ENCODE peak calls at places on chromosomes 12 and 14, in four cellular contexts. S is activated CD4-positive, alpha-beta T cell treated with anti-CD3 and anti-CD28 coated beads for 48 hours; L is NCI-H345; M is GM20000. Z is an unnamed sample.

GRCh38 chr12:26195641-26196423 is 459 bp downstream of the SSPN start:
- DNase-seq in M (peak; percentile 41), S (peak; percentile 17), L (peak; percentile 1), Z (no peak)

GRCh38 chr12:82904219-82904795 is 217.6 kb downstream of the TMTC2 start:
- DNase-seq in S (no peak), M (no peak), L (no peak), Z (no peak)

GRCh38 chr14:69299286-69300035 is 39.5 kb downstream of the GALNT16 start:
- DNase-seq in S (peak; percentile 27), L (no peak), M (no peak), Z (no peak)

GRCh38 chr12:93753285-93753684 is 76.1 kb downstream of the CRADD start:
- DNase-seq in L (no peak), S (no peak), M (no peak), Z (no peak)

GRCh38 chr12:8677362-8677761 is 14.7 kb upstream of the MFAP5 start:
- DNase-seq in M (no peak), S (no peak), L (no peak), Z (no peak)

GRCh38 chr12:94740601-94741362 is 90.4 kb upstream of the TMCC3 start:
- DNase-seq in S (no peak), M (no peak), L (no peak), Z (no peak)

GRCh38 chr14:81245771-81246170 is 25.0 kb upstream of the GTF2A1 start:
- DNase-seq in S (no peak), L (no peak), M (no peak), Z (no peak)

GRCh38 chr12:52630104-52630500 is 11.7 kb upstream of the KRT73 start:
- DNase-seq in M (no peak), L (no peak), S (no peak), Z (no peak)

GRCh38 chr12:124720687-124721500 is 142.8 kb downstream of the SCARB1 start:
- DNase-seq in L (peak; percentile 97), S (no peak), M (no peak), Z (no peak)

GRCh38 chr12:388547-389137 is 478 bp downstream of the KDM5A start:
- DNase-seq in L (no peak), S (peak; percentile 64), M (peak; percentile 51), Z (no peak)

GRCh38 chr12:112126916-112127315 is 1.6 kb downstream of the TRAFD1 start:
- DNase-seq in L (no peak), S (no peak), M (no peak), Z (no peak)

GRCh38 chr12:46896680-46897079 is 70.9 kb upstream of the SLC38A4 start:
- DNase-seq in L (no peak), S (no peak), M (no peak), Z (no peak)

GRCh38 chr12:2662524-2662923 is 132.2 kb upstream of the FKBP4 start:
- DNase-seq in M (no peak), S (no peak), L (no peak), Z (no peak)

GRCh38 chr12:64633940-64634337 is 23.6 kb downstream of the RASSF3 start:
- DNase-seq in M (no peak), S (peak; percentile 29), L (no peak), Z (no peak)

GRCh38 chr12:67333649-67334048 is 64.5 kb downstream of the CAND1 start:
- DNase-seq in S (no peak), M (no peak), L (no peak), Z (no peak)

GRCh38 chr14:102028733-102029132 is 58.1 kb downstream of the HSP90AA1 start:
- DNase-seq in M (no peak), S (no peak), L (no peak), Z (no peak)

GRCh38 chr12:114918535-114919233 is 234.7 kb upstream of the TBX3 start:
- DNase-seq in S (no peak), M (no peak), L (no peak), Z (no peak)

GRCh38 chr12:123398177-123398916 is 14.4 kb downstream of the KMT5A start:
- DNase-seq in L (no peak), M (no peak), S (no peak), Z (peak; percentile 46)

GRCh38 chr12:108568653-108569154 is 6.3 kb downstream of the ISCU start:
- DNase-seq in S (peak; percentile 79), L (peak; percentile 88), M (peak; percentile 78), Z (no peak)